ENCODE peak calls at places on chromosomes 4 and X, in nine cellular contexts. E is GM13976, Q is sigmoid colon, O is GM20000, Z is GM10248, C is neural crest cell, A is progenitor cell of endocrine pancreas, F is H9, N is fibroblast of pulmonary artery. G is an unnamed sample.

GRCh38 chrX:5681159-5681558 is 547.5 kb downstream of the NLGN4X start:
- DNase-seq in F (no peak), O (peak), E (no peak), Q (no peak), Z (no peak), A (no peak), C (no peak), N (no peak), G (no peak)

GRCh38 chrX:16953606-16954211 is 7.3 kb downstream of the REPS2 start:
- DNase-seq in O (no peak), N (no peak), C (no peak), A (no peak), F (no peak), E (no peak), Z (no peak), Q (no peak), G (no peak)

GRCh38 chr4:127291316-127291715 is 341.4 kb upstream of the INTU start:
- DNase-seq in F (no peak), A (no peak), E (no peak), Q (no peak), Z (no peak), C (no peak), O (no peak), N (no peak), G (no peak)

GRCh38 chrX:40245411-40246140 is 147.8 kb upstream of the BCOR start:
- DNase-seq in O (no peak), F (no peak), E (no peak), A (no peak), N (peak), Q (no peak), Z (no peak), C (peak), G (no peak)

GRCh38 chr4:146072381-146072780 is 103.1 kb upstream of the LSM6 start:
- DNase-seq in O (no peak), A (no peak), Z (no peak), Q (no peak), C (no peak), E (no peak), N (peak), F (no peak), G (no peak)

GRCh38 chr4:41881931-41882621 is 53.2 kb upstream of the TMEM33 start:
- DNase-seq in Q (no peak), F (peak), Z (no peak), O (no peak), N (peak), E (peak), A (no peak), C (no peak), G (no peak)

GRCh38 chr4:69025191-69025998 is 70.9 kb upstream of the UGT2B7 start:
- DNase-seq in E (no peak), Q (no peak), A (peak), Z (no peak), C (peak), F (peak), O (no peak), N (peak), G (no peak)

GRCh38 chr4:138595731-138596465 is 353.7 kb upstream of the SLC7A11 start:
- DNase-seq in A (no peak), E (no peak), F (no peak), N (peak), C (no peak), Q (no peak), Z (no peak), O (no peak), G (no peak)

GRCh38 chrX:150574824-150575409 is 6.5 kb downstream of the MTM1 start:
- DNase-seq in E (peak), C (no peak), Z (peak), N (no peak), A (no peak), O (peak), Q (no peak), F (no peak), G (no peak)

GRCh38 chr4:184288451-184289178 is 70.9 kb upstream of the ENPP6 start:
- DNase-seq in A (no peak), N (no peak), Z (peak), E (peak), O (peak), C (no peak), Q (no peak), F (no peak), G (no peak)

GRCh38 chr4:17760602-17761001 is 20.8 kb downstream of the FAM184B start:
- DNase-seq in Q (no peak), A (no peak), C (no peak), O (no peak), E (no peak), Z (no peak), N (no peak), F (no peak), G (no peak)

GRCh38 chr4:17761062-17761461 is 20.4 kb downstream of the FAM184B start:
- DNase-seq in E (no peak), N (no peak), C (no peak), A (no peak), Q (no peak), Z (no peak), F (no peak), O (no peak), G (no peak)

GRCh38 chr4:17763352-17763890 is 18.0 kb downstream of the FAM184B start:
- DNase-seq in E (no peak), O (no peak), C (no peak), A (no peak), F (no peak), Z (no peak), N (no peak), Q (no peak), G (no peak)

GRCh38 chr4:17763931-17764330 is 17.5 kb downstream of the FAM184B start:
- DNase-seq in E (no peak), Q (no peak), A (no peak), C (no peak), N (no peak), O (no peak), F (no peak), Z (no peak), G (no peak)

GRCh38 chr4:17762705-17763104 is 18.7 kb downstream of the FAM184B start:
- DNase-seq in O (no peak), C (no peak), Z (no peak), F (no peak), Q (no peak), A (no peak), E (no peak), N (peak), G (no peak)
- TF ChIP-seq CTCF in O (no peak), C (no peak), Z (no peak), F (peak), Q (no peak), A (no peak), E (no peak), N (peak), G (peak)

GRCh38 chr4:98113005-98113404 is 30.3 kb downstream of the STPG2 start:
- DNase-seq in C (no peak), Q (no peak), O (no peak), F (peak), Z (no peak), E (no peak), A (no peak), N (peak), G (no peak)
- TF ChIP-seq CTCF in C (peak), Q (no peak), O (no peak), F (peak), Z (no peak), E (no peak), A (peak), N (peak), G (peak)

GRCh38 chr4:75469896-75470295 is 44.3 kb downstream of the RCHY1 start:
- DNase-seq in N (no peak), A (no peak), Z (no peak), C (no peak), E (no peak), F (no peak), Q (no peak), O (no peak), G (no peak)
- TF ChIP-seq CTCF in N (no peak), A (no peak), Z (no peak), C (no peak), E (no peak), F (no peak), Q (no peak), O (no peak), G (no peak)

GRCh38 chr4:148284526-148285193 is 157.6 kb downstream of the NR3C2 start:
- DNase-seq in O (no peak), N (no peak), E (no peak), Z (no peak), Q (no peak), C (no peak), A (no peak), F (no peak), G (no peak)
- TF ChIP-seq CTCF in O (no peak), N (no peak), E (no peak), Z (no peak), Q (no peak), C (no peak), A (no peak), F (peak), G (peak)

GRCh38 chr4:134018845-134019244 is 182.7 kb downstream of the PABPC4L start:
- DNase-seq in Q (no peak), Z (no peak), C (no peak), N (no peak), O (no peak), F (no peak), E (no peak), A (no peak), G (no peak)

GRCh38 chr4:134027931-134028330 is 173.7 kb downstream of the PABPC4L start:
- DNase-seq in Z (no peak), A (no peak), E (no peak), F (no peak), N (peak), Q (no peak), C (no peak), O (no peak), G (no peak)

GRCh38 chr4:134028411-134028810 is 173.2 kb downstream of the PABPC4L start:
- DNase-seq in O (no peak), C (no peak), F (no peak), E (no peak), N (no peak), A (no peak), Z (no peak), Q (no peak), G (no peak)

GRCh38 chr4:134019657-134020056 is 181.9 kb downstream of the PABPC4L start:
- DNase-seq in F (no peak), E (no peak), Q (no peak), O (no peak), Z (no peak), N (no peak), A (no peak), C (no peak), G (no peak)

DNA sequence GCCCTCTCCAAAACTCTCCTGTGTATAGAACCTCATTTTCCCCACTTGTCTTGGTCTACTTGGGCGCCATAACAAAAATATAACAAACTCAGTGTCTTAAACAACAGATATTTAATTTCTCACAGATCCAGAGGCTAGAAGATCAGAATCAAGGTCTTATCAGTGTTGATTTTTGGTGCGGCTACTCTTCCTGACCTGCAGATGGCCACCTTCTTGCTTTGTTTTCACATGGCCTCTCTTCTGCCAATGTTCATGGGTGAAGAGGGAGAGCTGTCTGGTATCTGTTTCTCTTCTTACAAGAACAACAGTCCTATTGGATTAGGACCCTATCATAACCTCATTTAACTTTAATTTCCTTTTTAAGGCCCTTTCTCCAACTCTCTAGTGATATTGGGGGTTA is 177.3 kb downstream of the PABPC4L start:
- DNase-seq in Z (no peak), F (no peak), O (no peak), N (peak), Q (no peak), A (no peak), C (no peak), E (no peak), G (no peak)
- TF ChIP-seq CTCF in Z (no peak), F (peak), O (no peak), N (peak), Q (no peak), A (peak), C (peak), E (peak), G (peak)

DNA sequence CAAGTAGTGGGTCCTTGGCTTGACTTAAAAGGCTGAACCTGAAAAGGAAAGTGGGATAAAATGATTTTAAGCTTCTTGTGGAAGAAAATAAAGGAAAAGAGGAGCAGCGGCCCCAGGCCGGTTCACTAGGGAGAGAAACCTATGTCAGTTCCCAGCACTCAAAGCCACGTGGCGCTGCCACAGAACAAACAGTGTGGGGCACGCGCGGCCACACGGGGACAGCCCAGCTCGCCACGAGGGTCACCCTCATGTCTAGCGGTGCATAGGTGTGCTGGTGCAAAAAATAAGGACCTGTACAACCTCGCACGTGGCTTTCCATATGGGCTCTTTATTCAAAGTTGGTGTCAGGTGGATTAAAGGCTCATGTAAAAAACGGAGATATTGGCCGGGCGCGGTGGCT is 17.1 kb downstream of the MSANTD1 start:
- DNase-seq in Q (peak), O (no peak), C (no peak), E (no peak), F (no peak), N (no peak), A (no peak), Z (no peak), G (no peak)
- TF ChIP-seq CTCF in Q (no peak), O (no peak), C (no peak), E (no peak), F (no peak), N (no peak), A (no peak), Z (no peak), G (no peak)

DNA sequence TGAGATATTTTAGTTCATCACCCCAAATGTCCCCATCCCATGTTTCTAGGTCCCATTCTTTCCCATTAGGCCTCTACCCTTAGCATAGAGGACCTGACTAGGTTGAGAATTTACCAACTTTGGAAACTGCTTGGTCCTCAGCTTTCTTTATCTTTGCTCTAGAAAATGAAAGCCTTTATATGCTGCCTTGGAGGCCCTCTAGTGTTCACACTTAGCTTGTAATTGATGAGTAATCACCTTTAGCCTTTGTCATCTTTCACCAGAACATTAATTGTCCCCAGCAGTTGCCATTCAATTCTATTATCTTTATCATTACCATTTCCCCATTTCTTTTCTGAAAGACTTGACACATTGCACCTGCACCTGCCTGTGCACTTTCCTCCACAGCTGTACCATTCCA is 589.2 kb upstream of the NR3C2 start:
- DNase-seq in N (peak), Q (no peak), F (no peak), E (no peak), Z (no peak), C (no peak), A (no peak), O (peak), G (no peak)
- TF ChIP-seq CTCF in N (peak), Q (no peak), F (peak), E (no peak), Z (peak), C (peak), A (peak), O (peak), G (peak)

GRCh38 chrX:155143959-155144548 is 72.2 kb upstream of the VBP1 start:
- DNase-seq in Z (no peak), E (no peak), A (no peak), Q (no peak), C (no peak), N (no peak), O (no peak), F (no peak), G (no peak)

GRCh38 chrX:155144926-155145325 is 71.3 kb upstream of the VBP1 start:
- DNase-seq in Q (no peak), A (no peak), N (no peak), C (no peak), F (no peak), Z (no peak), E (no peak), O (no peak), G (no peak)

GRCh38 chrX:155148724-155149537 is 67.3 kb upstream of the VBP1 start:
- DNase-seq in F (no peak), A (no peak), O (peak), C (peak), N (peak), Z (peak), Q (no peak), E (peak), G (no peak)
- TF ChIP-seq CTCF in F (peak), A (peak), O (peak), C (peak), N (peak), Z (peak), Q (no peak), E (peak), G (peak)

DNA sequence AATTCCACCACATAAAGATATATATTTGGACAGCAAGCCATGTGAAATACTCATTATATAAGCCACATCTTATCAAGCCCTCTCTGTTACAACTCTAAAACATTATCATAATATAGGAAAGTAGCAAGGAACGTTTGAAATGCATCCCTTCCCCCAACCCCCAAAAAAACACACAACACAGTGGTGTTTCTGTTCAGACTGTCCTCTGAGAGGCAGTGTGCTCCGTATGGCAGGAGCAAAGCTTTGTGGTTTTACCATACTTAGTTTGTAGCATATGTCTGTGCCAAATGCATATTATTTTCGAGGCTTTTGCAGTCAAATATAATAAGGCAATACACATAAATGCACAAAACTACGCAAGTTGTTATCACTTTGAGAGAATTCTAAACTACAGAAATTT is 194.2 kb downstream of the RAPGEF2 start:
- DNase-seq in E (no peak), A (no peak), Z (no peak), F (no peak), O (no peak), N (no peak), Q (no peak), C (no peak), G (no peak)
- TF ChIP-seq CTCF in E (no peak), A (no peak), Z (no peak), F (no peak), O (no peak), N (no peak), Q (no peak), C (no peak), G (peak)

DNA sequence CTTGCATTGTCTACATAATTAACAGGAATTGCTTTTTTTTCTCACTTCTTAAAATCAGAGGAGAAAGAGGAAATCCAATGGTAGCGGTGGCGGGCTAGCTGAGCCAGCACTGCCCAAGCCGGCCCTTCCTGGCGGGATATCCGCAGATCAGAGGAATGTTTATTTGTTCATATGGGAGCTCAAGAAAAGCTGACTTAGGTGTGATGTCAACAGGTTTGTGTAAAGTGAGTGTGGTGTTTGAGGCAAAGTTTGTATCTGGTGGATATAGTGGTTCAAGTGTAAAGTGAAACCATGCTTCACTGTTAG is 466 bp upstream of the SLC39A8 start:
- DNase-seq in A (no peak), Z (peak), O (no peak), E (peak), F (no peak), N (peak), Q (no peak), C (no peak), G (no peak)
- TF ChIP-seq CTCF in A (peak), Z (no peak), O (no peak), E (no peak), F (peak), N (no peak), Q (no peak), C (no peak), G (peak)